ENCODE peak calls at places on chromosomes 5 and 9, in nine cellular contexts. Z is iris pigment epithelial cell, P is iPS-NIHi11, B is nucleus accumbens, H is naive B cell, S is NCI-H510A, D is HT1080, X is SJSA1, O is uterus. I is an unnamed sample.

GRCh38 chr5:1725641-1726468 is 73.8 kb downstream of the MRPL36 start:
- DNase-seq in Z (no peak), P (peak), B (no peak), H (no peak), S (no peak), D (no peak), X (peak), O (no peak), I (no peak)

GRCh38 chr5:180207593-180207992 is 1.4 kb downstream of the RASGEF1C start:
- DNase-seq in Z (no peak), P (no peak), B (no peak), H (no peak), S (no peak), D (no peak), X (peak), O (no peak), I (no peak)

GRCh38 chr5:135829681-135830383 is 4.6 kb upstream of the SLC25A48 start:
- DNase-seq in Z (peak), P (peak), B (no peak), H (no peak), S (peak), D (peak), X (peak), O (no peak), I (peak)

GRCh38 chr5:119397518-119398380 is 41.9 kb downstream of the TNFAIP8 start:
- DNase-seq in Z (peak), P (no peak), B (no peak), H (no peak), S (no peak), D (peak), X (no peak), O (no peak), I (no peak)

GRCh38 chr5:116853992-116854391 is 279.4 kb upstream of the SEMA6A start:
- DNase-seq in Z (no peak), P (no peak), B (no peak), H (no peak), S (no peak), D (no peak), X (no peak), O (no peak), I (peak)

GRCh38 chr5:137743031-137743640 is 7.2 kb upstream of the KLHL3 start:
- DNase-seq in Z (peak), P (peak), B (no peak), H (peak), S (no peak), D (peak), X (peak), O (peak), I (peak)

GRCh38 chr9:136303066-136303824 is 649 bp downstream of the CCDC187 start:
- DNase-seq in Z (no peak), P (no peak), B (no peak), H (no peak), S (no peak), D (no peak), X (no peak), O (no peak), I (no peak)

GRCh38 chr9:130895481-130896232 is 955 bp downstream of the QRFP start:
- DNase-seq in Z (no peak), P (no peak), B (no peak), H (no peak), S (no peak), D (no peak), X (no peak), O (no peak), I (no peak)

GRCh38 chr9:86614871-86615849 is 260.9 kb upstream of the TUT7 start:
- DNase-seq in Z (peak), P (peak), B (no peak), H (no peak), S (no peak), D (peak), X (peak), O (no peak), I (no peak)

GRCh38 chr5:177369913-177370487 is 12.3 kb downstream of the RGS14 start:
- DNase-seq in Z (no peak), P (no peak), B (no peak), H (no peak), S (no peak), D (no peak), X (no peak), O (no peak), I (no peak)

GRCh38 chr9:81848472-81848871 is 79.8 kb upstream of the SPATA31D4 start:
- DNase-seq in Z (peak), P (no peak), B (no peak), H (no peak), S (no peak), D (peak), X (no peak), O (no peak), I (peak)

GRCh38 chr9:92726971-92727715 is 37.5 kb downstream of the BICD2 start:
- DNase-seq in Z (peak), P (no peak), B (no peak), H (no peak), S (no peak), D (peak), X (no peak), O (no peak), I (peak)

GRCh38 chr5:76682395-76682794 is 33.5 kb upstream of the F2R start:
- DNase-seq in Z (no peak), P (no peak), B (no peak), H (no peak), S (no peak), D (no peak), X (no peak), O (no peak), I (no peak)

GRCh38 chr5:1881731-1882336 is 891 bp downstream of the IRX4 start:
- DNase-seq in Z (no peak), P (no peak), B (no peak), H (no peak), S (no peak), D (no peak), X (no peak), O (no peak), I (no peak)

GRCh38 chr5:140926903-140927573 is 939 bp downstream of the PCDHAC1 start:
- DNase-seq in Z (peak), P (peak), B (no peak), H (no peak), S (no peak), D (no peak), X (no peak), O (no peak), I (peak)

GRCh38 chr5:140628711-140629110 is 4.3 kb downstream of the CD14 start:
- DNase-seq in Z (no peak), P (no peak), B (no peak), H (no peak), S (no peak), D (peak), X (peak), O (no peak), I (no peak)

GRCh38 chr5:141716009-141716408 is 34.0 kb upstream of the ARAP3 start:
- DNase-seq in Z (no peak), P (peak), B (no peak), H (no peak), S (no peak), D (no peak), X (no peak), O (no peak), I (no peak)

GRCh38 chr9:137000177-137000930 is 4.0 kb upstream of the CLIC3 start:
- DNase-seq in Z (peak), P (no peak), B (no peak), H (peak), S (no peak), D (peak), X (no peak), O (no peak), I (no peak)

GRCh38 chr9:137278061-137278912 is 761 bp downstream of the TOR4A start:
- DNase-seq in Z (no peak), P (no peak), B (no peak), H (no peak), S (no peak), D (no peak), X (peak), O (no peak), I (no peak)

GRCh38 chr5:127813633-127814171 is 110.5 kb downstream of the CCDC192 start:
- DNase-seq in Z (peak), P (no peak), B (no peak), H (no peak), S (no peak), D (peak), X (peak), O (no peak), I (no peak)

GRCh38 chr9:97510797-97511761 is 9.6 kb downstream of the TMOD1 start:
- DNase-seq in Z (peak), P (no peak), B (no peak), H (no peak), S (no peak), D (peak), X (peak), O (no peak), I (no peak)

GRCh38 chr5:60677831-60678664 is 21.9 kb downstream of the DEPDC1B start:
- DNase-seq in Z (peak), P (peak), B (no peak), H (peak), S (no peak), D (peak), X (no peak), O (no peak), I (peak)

GRCh38 chr9:132543960-132544359 is 38.4 kb upstream of the BARHL1 start:
- DNase-seq in Z (no peak), P (no peak), B (no peak), H (no peak), S (peak), D (no peak), X (no peak), O (no peak), I (peak)

GRCh38 chr5:1506242-1507015 is 17.3 kb downstream of the LPCAT1 start:
- DNase-seq in Z (no peak), P (no peak), B (no peak), H (no peak), S (no peak), D (no peak), X (no peak), O (no peak), I (no peak)

GRCh38 chr9:29297592-29297991 is 1724.3 kb upstream of the C9orf72 start:
- DNase-seq in Z (no peak), P (no peak), B (no peak), H (no peak), S (no peak), D (no peak), X (no peak), O (no peak), I (no peak)

GRCh38 chr5:149605354-149605997 is 24.2 kb downstream of the ARHGEF37 start:
- DNase-seq in Z (no peak), P (no peak), B (no peak), H (no peak), S (no peak), D (peak), X (no peak), O (no peak), I (no peak)

GRCh38 chr9:131405429-131405828 is 11.5 kb downstream of the PRRC2B start:
- DNase-seq in Z (peak), P (peak), B (no peak), H (no peak), S (no peak), D (no peak), X (peak), O (no peak), I (no peak)